ENCODE peak calls at places on chromosome 1, in five cellular contexts. E is IMR-90, F is HCT116, U is right atrium auricular region, S is neural progenitor cell. N is an unnamed sample.

GRCh38 chr1:235946570-235946981 is 79.9 kb upstream of the LYST start:
- DNase-seq in E (peak; percentile 90), F (no peak), U (no peak), S (no peak), N (peak; percentile 63)

GRCh38 chr1:176617881-176618280 is 154.9 kb downstream of the PAPPA2 start:
- DNase-seq in E (no peak), F (no peak), U (no peak), S (no peak), N (no peak)

GRCh38 chr1:10644307-10645128 is 151.9 kb downstream of the CASZ1 start:
- DNase-seq in E (peak; percentile 10), F (no peak), U (no peak), S (no peak), N (no peak)

GRCh38 chr1:100006688-100007087 is 36.9 kb downstream of the SLC35A3 start:
- DNase-seq in E (no peak), F (no peak), U (no peak), S (no peak), N (no peak)

GRCh38 chr1:156752843-156753486 is 1.5 kb upstream of the HDGF start:
- DNase-seq in E (peak; percentile 64), F (no peak), U (no peak), S (no peak), N (no peak)

GRCh38 chr1:195714248-195714647 is 894.0 kb downstream of the KCNT2 start:
- DNase-seq in E (peak; percentile 86), F (no peak), U (no peak), S (no peak), N (no peak)

GRCh38 chr1:43530483-43531452 is at the start of gene PTPRF:
- DNase-seq in E (peak; percentile 48), F (no peak), U (no peak), S (peak; percentile 87), N (peak; percentile 90)

GRCh38 chr1:78176448-78176847 is 130.7 kb downstream of the GIPC2 start:
- DNase-seq in E (peak; percentile 91), F (no peak), U (no peak), S (peak; percentile 27), N (no peak)

GRCh38 chr1:154155282-154155681 is 409 bp upstream of the NUP210L start:
- DNase-seq in E (peak; percentile 72), F (no peak), U (peak; percentile 77), S (no peak), N (no peak)

GRCh38 chr1:29453502-29454240 is 217.3 kb downstream of the PTPRU start:
- DNase-seq in E (peak; percentile 53), F (peak; percentile 70), U (no peak), S (peak; percentile 83), N (no peak)

GRCh38 chr1:8023287-8023994 is 2.7 kb downstream of the ERRFI1 start:
- DNase-seq in E (no peak), F (no peak), U (peak; percentile 34), S (no peak), N (no peak)

GRCh38 chr1:234973426-234974250 is 155.0 kb downstream of the TOMM20 start:
- DNase-seq in E (no peak), F (no peak), U (no peak), S (no peak), N (no peak)

N was measured in osteocyte.